ENCODE peak calls at places on chromosomes 16 and 17, in five cellular contexts. E, A, Z, I and D are unnamed samples.

GRCh38 chr16:81626181-81626674 is 152.9 kb upstream of the PLCG2 start:
- DNase-seq in Z (no peak), E (no peak), A (no peak), I (no peak), D (no peak)

GRCh38 chr17:73401911-73402310 is 90.1 kb upstream of the CDC42EP4 start:
- DNase-seq in Z (no peak), A (no peak), I (no peak), E (peak), D (no peak)

GRCh38 chr16:48617711-48618148 is 7.8 kb upstream of the N4BP1 start:
- DNase-seq in I (no peak), Z (no peak), A (no peak), E (peak), D (no peak)

GRCh38 chr17:40607641-40608040 is 40.0 kb downstream of the SMARCE1 start:
- DNase-seq in I (no peak), Z (peak), A (no peak), E (no peak), D (no peak)

GRCh38 chr16:49275870-49276269 is 5.8 kb downstream of the CBLN1 start:
- DNase-seq in A (no peak), E (no peak), I (no peak), Z (no peak), D (no peak)

GRCh38 chr17:8832711-8833352 is 33.7 kb upstream of the MFSD6L start:
- DNase-seq in I (no peak), E (no peak), Z (no peak), A (no peak), D (no peak)

GRCh38 chr16:12559714-12560113 is 244.0 kb downstream of the CPPED1 start:
- DNase-seq in A (no peak), Z (no peak), I (no peak), E (no peak), D (no peak)

GRCh38 chr17:34242976-34243731 is 11.9 kb upstream of the CCL2 start:
- DNase-seq in E (no peak), I (no peak), A (no peak), Z (no peak), D (no peak)

GRCh38 chr17:77101521-77102410 is 39.0 kb upstream of the SEC14L1 start:
- DNase-seq in E (no peak), A (no peak), Z (no peak), I (no peak), D (no peak)

GRCh38 chr16:84484579-84485254 is 19.7 kb downstream of the MEAK7 start:
- DNase-seq in E (peak), I (no peak), A (peak), Z (no peak), D (no peak)

GRCh38 chr17:46910179-46910927 is 12.6 kb upstream of the GOSR2 start:
- DNase-seq in E (no peak), Z (no peak), I (no peak), A (no peak), D (no peak)

GRCh38 chr17:38428643-38429371 is 543 bp downstream of the ARHGAP23 start:
- DNase-seq in I (peak), A (no peak), Z (no peak), E (peak), D (peak)

GRCh38 chr17:78374631-78375274 is 3.7 kb upstream of the PGS1 start:
- DNase-seq in E (no peak), A (no peak), I (no peak), Z (no peak), D (no peak)

GRCh38 chr16:9297437-9298113 is 206.1 kb downstream of the HAPSTR1 start:
- DNase-seq in E (peak), Z (no peak), I (no peak), A (no peak), D (no peak)

GRCh38 chr17:70089513-70090148 is 14.6 kb downstream of the KCNJ16 start:
- DNase-seq in Z (no peak), I (no peak), E (no peak), A (no peak), D (no peak)

GRCh38 chr16:49504626-49505025 is 131.0 kb downstream of the C16orf78 start:
- DNase-seq in E (no peak), A (no peak), Z (no peak), I (no peak), D (no peak)

GRCh38 chr16:78939600-78939999 is 660.9 kb downstream of the MAF start:
- DNase-seq in A (no peak), Z (no peak), I (no peak), E (no peak), D (no peak)

GRCh38 chr17:74860999-74861553 is 1.4 kb upstream of the GRIN2C start:
- DNase-seq in A (no peak), E (no peak), I (no peak), Z (no peak), D (no peak)

GRCh38 chr17:40419559-40420331 is 2.0 kb upstream of the TOP2A start:
- DNase-seq in I (no peak), A (no peak), E (no peak), Z (no peak), D (no peak)

GRCh38 chr17:82440377-82440981 is 10.1 kb downstream of the CYBC1 start:
- DNase-seq in Z (no peak), E (no peak), I (no peak), A (no peak), D (peak)

GRCh38 chr16:30063893-30064745 is 1.4 kb upstream of the ALDOA start:
- DNase-seq in I (peak), E (peak), Z (peak), A (no peak), D (peak)

GRCh38 chr16:74760007-74760767 is 14.4 kb downstream of the FA2H start:
- DNase-seq in E (no peak), Z (no peak), A (no peak), I (no peak), D (no peak)

GRCh38 chr17:33964344-33964979 is 290.6 kb upstream of the CCL2 start:
- DNase-seq in E (no peak), A (no peak), Z (no peak), I (no peak), D (no peak)

GRCh38 chr16:85445779-85446222 is 167.3 kb upstream of the GSE1 start:
- DNase-seq in I (no peak), A (no peak), Z (no peak), E (no peak), D (no peak)

GRCh38 chr17:68821860-68822693 is 133.1 kb downstream of the ABCA8 start:
- DNase-seq in Z (no peak), E (no peak), A (peak), I (no peak), D (no peak)

GRCh38 chr16:67063008-67063407 is 34.1 kb downstream of the CBFB start:
- DNase-seq in Z (no peak), I (no peak), A (no peak), E (no peak), D (no peak)

GRCh38 chr17:30368896-30369720 is 9.6 kb upstream of the CPD start:
- DNase-seq in A (no peak), I (no peak), Z (no peak), E (no peak), D (no peak)

GRCh38 chr17:40480501-40481003 is 20.9 kb downstream of the TNS4 start:
- DNase-seq in I (no peak), E (peak), A (no peak), Z (peak), D (no peak)

GRCh38 chr17:28908640-28909098 is 5.8 kb upstream of the DHRS13 start:
- DNase-seq in Z (no peak), I (no peak), A (no peak), E (peak), D (peak)

GRCh38 chr17:73933164-73933766 is 270.2 kb upstream of the RPL38 start:
- DNase-seq in E (no peak), I (no peak), Z (no peak), A (no peak), D (no peak)

GRCh38 chr17:66711936-66712335 is 123.0 kb upstream of the CACNG5 start:
- DNase-seq in Z (no peak), E (no peak), I (no peak), A (no peak), D (peak)

GRCh38 chr17:9669551-9670008 is 24.3 kb downstream of the USP43 start:
- DNase-seq in Z (no peak), A (no peak), E (no peak), I (no peak), D (no peak)

GRCh38 chr17:34081269-34081668 is 173.8 kb upstream of the CCL2 start:
- DNase-seq in A (no peak), Z (no peak), E (no peak), I (no peak), D (no peak)

GRCh38 chr16:66427451-66427860 is 361 bp downstream of the BEAN1 start:
- DNase-seq in I (no peak), A (no peak), E (no peak), Z (no peak), D (no peak)

GRCh38 chr16:29702307-29702706 is 23.3 kb downstream of the QPRT start:
- DNase-seq in E (no peak), Z (no peak), A (no peak), I (no peak), D (no peak)

GRCh38 chr17:75641343-75641742 is 8.1 kb downstream of the SMIM5 start:
- DNase-seq in A (no peak), E (no peak), I (no peak), Z (no peak), D (no peak)

GRCh38 chr16:30524575-30525571 is 1.5 kb downstream of the ZNF768 start:
- DNase-seq in A (no peak), E (no peak), I (no peak), Z (no peak), D (no peak)

GRCh38 chr16:30923554-30924085 is at the start of gene FBXL19:
- DNase-seq in E (no peak), I (no peak), Z (no peak), A (no peak), D (peak)

GRCh38 chr17:32114536-32114935 is 27.8 kb upstream of the RHOT1 start:
- DNase-seq in E (no peak), A (no peak), Z (no peak), I (no peak), D (no peak)

GRCh38 chr17:77319211-77320031 is 178.7 kb downstream of the SEC14L1 start:
- DNase-seq in I (peak), A (no peak), E (peak), Z (no peak), D (peak)